ENCODE peak calls at places on chromosomes 13 and 19, in seven cellular contexts. One of them, this sample, is unnamed.

GRCh38 chr13:108402850-108403249 is 133.3 kb downstream of the TNFSF13B start:
- DNase-seq in head of caudate nucleus: no peak
- DNase-seq in activated CD4-positive, alpha-beta T cell treated with anti-CD3 and anti-CD28 coated beads, Interleukin-2, amount 50 U/mL, for 48 hours: no peak
- DNase-seq in stimulated activated CD8-positive, alpha-beta memory T cell treated with anti-CD3 and anti-CD28 coated beads, Interleukin-4, amount 100 ng/mL, for 1 hour: no peak
- DNase-seq in SK-N-DZ: no peak
- DNase-seq in T-helper 17 cell: no peak
- DNase-seq in stimulated activated CD4-positive, alpha-beta T cell treated with anti-CD3 and anti-CD28 coated beads, TNF-alpha, amount 100 ng/mL, for 1 hour: no peak
- DNase-seq in this sample: no peak

GRCh38 chr13:110648848-110649421 is 33.6 kb downstream of the NAXD start:
- DNase-seq in stimulated activated CD4-positive, alpha-beta T cell treated with anti-CD3 and anti-CD28 coated beads, TNF-alpha, amount 100 ng/mL, for 1 hour: no peak
- DNase-seq in stimulated activated CD8-positive, alpha-beta memory T cell treated with anti-CD3 and anti-CD28 coated beads, Interleukin-4, amount 100 ng/mL, for 1 hour: no peak
- DNase-seq in SK-N-DZ: no peak
- DNase-seq in activated CD4-positive, alpha-beta T cell treated with anti-CD3 and anti-CD28 coated beads, Interleukin-2, amount 50 U/mL, for 48 hours: no peak
- DNase-seq in head of caudate nucleus: no peak
- DNase-seq in T-helper 17 cell: no peak
- DNase-seq in this sample: no peak

GRCh38 chr19:1304197-1304924 is 18.7 kb downstream of the EFNA2 start:
- DNase-seq in T-helper 17 cell: no peak
- DNase-seq in SK-N-DZ: no peak
- DNase-seq in stimulated activated CD4-positive, alpha-beta T cell treated with anti-CD3 and anti-CD28 coated beads, TNF-alpha, amount 100 ng/mL, for 1 hour: no peak
- DNase-seq in stimulated activated CD8-positive, alpha-beta memory T cell treated with anti-CD3 and anti-CD28 coated beads, Interleukin-4, amount 100 ng/mL, for 1 hour: no peak
- DNase-seq in activated CD4-positive, alpha-beta T cell treated with anti-CD3 and anti-CD28 coated beads, Interleukin-2, amount 50 U/mL, for 48 hours: no peak
- DNase-seq in head of caudate nucleus: no peak
- DNase-seq in this sample: no peak

GRCh38 chr13:43085545-43085944 is 62.2 kb downstream of the DNAJC15 start:
- DNase-seq in T-helper 17 cell: no peak
- DNase-seq in head of caudate nucleus: no peak
- DNase-seq in activated CD4-positive, alpha-beta T cell treated with anti-CD3 and anti-CD28 coated beads, Interleukin-2, amount 50 U/mL, for 48 hours: no peak
- DNase-seq in stimulated activated CD4-positive, alpha-beta T cell treated with anti-CD3 and anti-CD28 coated beads, TNF-alpha, amount 100 ng/mL, for 1 hour: no peak
- DNase-seq in stimulated activated CD8-positive, alpha-beta memory T cell treated with anti-CD3 and anti-CD28 coated beads, Interleukin-4, amount 100 ng/mL, for 1 hour: no peak
- DNase-seq in SK-N-DZ: peak; percentile 43
- DNase-seq in this sample: no peak

GRCh38 chr13:27201661-27202060 is 30.1 kb upstream of the USP12 start:
- DNase-seq in stimulated activated CD8-positive, alpha-beta memory T cell treated with anti-CD3 and anti-CD28 coated beads, Interleukin-4, amount 100 ng/mL, for 1 hour: no peak
- DNase-seq in SK-N-DZ: no peak
- DNase-seq in T-helper 17 cell: no peak
- DNase-seq in head of caudate nucleus: no peak
- DNase-seq in activated CD4-positive, alpha-beta T cell treated with anti-CD3 and anti-CD28 coated beads, Interleukin-2, amount 50 U/mL, for 48 hours: no peak
- DNase-seq in stimulated activated CD4-positive, alpha-beta T cell treated with anti-CD3 and anti-CD28 coated beads, TNF-alpha, amount 100 ng/mL, for 1 hour: no peak
- DNase-seq in this sample: no peak

GRCh38 chr13:106348032-106348431 is 187.4 kb downstream of the EFNB2 start:
- DNase-seq in head of caudate nucleus: no peak
- DNase-seq in stimulated activated CD8-positive, alpha-beta memory T cell treated with anti-CD3 and anti-CD28 coated beads, Interleukin-4, amount 100 ng/mL, for 1 hour: no peak
- DNase-seq in SK-N-DZ: no peak
- DNase-seq in stimulated activated CD4-positive, alpha-beta T cell treated with anti-CD3 and anti-CD28 coated beads, TNF-alpha, amount 100 ng/mL, for 1 hour: no peak
- DNase-seq in activated CD4-positive, alpha-beta T cell treated with anti-CD3 and anti-CD28 coated beads, Interleukin-2, amount 50 U/mL, for 48 hours: no peak
- DNase-seq in T-helper 17 cell: no peak
- DNase-seq in this sample: no peak

GRCh38 chr13:50365683-50366391 is 350.6 kb downstream of the KCNRG start:
- DNase-seq in stimulated activated CD8-positive, alpha-beta memory T cell treated with anti-CD3 and anti-CD28 coated beads, Interleukin-4, amount 100 ng/mL, for 1 hour: no peak
- DNase-seq in SK-N-DZ: no peak
- DNase-seq in activated CD4-positive, alpha-beta T cell treated with anti-CD3 and anti-CD28 coated beads, Interleukin-2, amount 50 U/mL, for 48 hours: peak; percentile 45
- DNase-seq in stimulated activated CD4-positive, alpha-beta T cell treated with anti-CD3 and anti-CD28 coated beads, TNF-alpha, amount 100 ng/mL, for 1 hour: peak; percentile 8
- DNase-seq in head of caudate nucleus: no peak
- DNase-seq in T-helper 17 cell: no peak
- DNase-seq in this sample: no peak

GRCh38 chr19:35648017-35648961 is at the start of gene COX6B1:
- DNase-seq in T-helper 17 cell: peak; percentile 86
- DNase-seq in SK-N-DZ: peak; percentile 98
- DNase-seq in activated CD4-positive, alpha-beta T cell treated with anti-CD3 and anti-CD28 coated beads, Interleukin-2, amount 50 U/mL, for 48 hours: peak; percentile 91
- DNase-seq in stimulated activated CD8-positive, alpha-beta memory T cell treated with anti-CD3 and anti-CD28 coated beads, Interleukin-4, amount 100 ng/mL, for 1 hour: peak; percentile 87
- DNase-seq in stimulated activated CD4-positive, alpha-beta T cell treated with anti-CD3 and anti-CD28 coated beads, TNF-alpha, amount 100 ng/mL, for 1 hour: peak; percentile 68
- DNase-seq in head of caudate nucleus: peak; percentile 92
- DNase-seq in this sample: peak; percentile 93

GRCh38 chr13:64997438-64997837 is 2232.7 kb downstream of the PCDH9 start:
- DNase-seq in SK-N-DZ: no peak
- DNase-seq in T-helper 17 cell: no peak
- DNase-seq in activated CD4-positive, alpha-beta T cell treated with anti-CD3 and anti-CD28 coated beads, Interleukin-2, amount 50 U/mL, for 48 hours: no peak
- DNase-seq in stimulated activated CD4-positive, alpha-beta T cell treated with anti-CD3 and anti-CD28 coated beads, TNF-alpha, amount 100 ng/mL, for 1 hour: no peak
- DNase-seq in head of caudate nucleus: no peak
- DNase-seq in stimulated activated CD8-positive, alpha-beta memory T cell treated with anti-CD3 and anti-CD28 coated beads, Interleukin-4, amount 100 ng/mL, for 1 hour: no peak
- DNase-seq in this sample: no peak

GRCh38 chr19:34187011-34187410 is 14.7 kb downstream of the LSM14A start:
- DNase-seq in stimulated activated CD8-positive, alpha-beta memory T cell treated with anti-CD3 and anti-CD28 coated beads, Interleukin-4, amount 100 ng/mL, for 1 hour: no peak
- DNase-seq in stimulated activated CD4-positive, alpha-beta T cell treated with anti-CD3 and anti-CD28 coated beads, TNF-alpha, amount 100 ng/mL, for 1 hour: no peak
- DNase-seq in SK-N-DZ: no peak
- DNase-seq in head of caudate nucleus: no peak
- DNase-seq in activated CD4-positive, alpha-beta T cell treated with anti-CD3 and anti-CD28 coated beads, Interleukin-2, amount 50 U/mL, for 48 hours: no peak
- DNase-seq in T-helper 17 cell: no peak
- DNase-seq in this sample: no peak

GRCh38 chr13:30486230-30487074 is 20.7 kb upstream of the HMGB1 start:
- DNase-seq in SK-N-DZ: no peak
- DNase-seq in head of caudate nucleus: no peak
- DNase-seq in activated CD4-positive, alpha-beta T cell treated with anti-CD3 and anti-CD28 coated beads, Interleukin-2, amount 50 U/mL, for 48 hours: no peak
- DNase-seq in stimulated activated CD8-positive, alpha-beta memory T cell treated with anti-CD3 and anti-CD28 coated beads, Interleukin-4, amount 100 ng/mL, for 1 hour: no peak
- DNase-seq in T-helper 17 cell: no peak
- DNase-seq in stimulated activated CD4-positive, alpha-beta T cell treated with anti-CD3 and anti-CD28 coated beads, TNF-alpha, amount 100 ng/mL, for 1 hour: no peak
- DNase-seq in this sample: no peak

GRCh38 chr19:10884273-10884672 is 12.9 kb downstream of the CARM1 start:
- DNase-seq in SK-N-DZ: no peak
- DNase-seq in stimulated activated CD4-positive, alpha-beta T cell treated with anti-CD3 and anti-CD28 coated beads, TNF-alpha, amount 100 ng/mL, for 1 hour: no peak
- DNase-seq in head of caudate nucleus: no peak
- DNase-seq in activated CD4-positive, alpha-beta T cell treated with anti-CD3 and anti-CD28 coated beads, Interleukin-2, amount 50 U/mL, for 48 hours: no peak
- DNase-seq in stimulated activated CD8-positive, alpha-beta memory T cell treated with anti-CD3 and anti-CD28 coated beads, Interleukin-4, amount 100 ng/mL, for 1 hour: no peak
- DNase-seq in T-helper 17 cell: no peak
- DNase-seq in this sample: no peak

GRCh38 chr13:50358221-50358620 is 343.0 kb downstream of the KCNRG start:
- DNase-seq in stimulated activated CD4-positive, alpha-beta T cell treated with anti-CD3 and anti-CD28 coated beads, TNF-alpha, amount 100 ng/mL, for 1 hour: no peak
- DNase-seq in activated CD4-positive, alpha-beta T cell treated with anti-CD3 and anti-CD28 coated beads, Interleukin-2, amount 50 U/mL, for 48 hours: no peak
- DNase-seq in head of caudate nucleus: no peak
- DNase-seq in stimulated activated CD8-positive, alpha-beta memory T cell treated with anti-CD3 and anti-CD28 coated beads, Interleukin-4, amount 100 ng/mL, for 1 hour: no peak
- DNase-seq in T-helper 17 cell: no peak
- DNase-seq in SK-N-DZ: no peak
- DNase-seq in this sample: no peak

GRCh38 chr13:30763786-30764440 is 28.6 kb downstream of the ALOX5AP start:
- DNase-seq in T-helper 17 cell: no peak
- DNase-seq in stimulated activated CD4-positive, alpha-beta T cell treated with anti-CD3 and anti-CD28 coated beads, TNF-alpha, amount 100 ng/mL, for 1 hour: no peak
- DNase-seq in SK-N-DZ: no peak
- DNase-seq in head of caudate nucleus: no peak
- DNase-seq in stimulated activated CD8-positive, alpha-beta memory T cell treated with anti-CD3 and anti-CD28 coated beads, Interleukin-4, amount 100 ng/mL, for 1 hour: no peak
- DNase-seq in activated CD4-positive, alpha-beta T cell treated with anti-CD3 and anti-CD28 coated beads, Interleukin-2, amount 50 U/mL, for 48 hours: no peak
- DNase-seq in this sample: no peak

GRCh38 chr13:20796791-20797513 is 23.2 kb upstream of the EEF1AKMT1 start:
- DNase-seq in SK-N-DZ: no peak
- DNase-seq in T-helper 17 cell: no peak
- DNase-seq in stimulated activated CD8-positive, alpha-beta memory T cell treated with anti-CD3 and anti-CD28 coated beads, Interleukin-4, amount 100 ng/mL, for 1 hour: no peak
- DNase-seq in stimulated activated CD4-positive, alpha-beta T cell treated with anti-CD3 and anti-CD28 coated beads, TNF-alpha, amount 100 ng/mL, for 1 hour: no peak
- DNase-seq in activated CD4-positive, alpha-beta T cell treated with anti-CD3 and anti-CD28 coated beads, Interleukin-2, amount 50 U/mL, for 48 hours: no peak
- DNase-seq in head of caudate nucleus: no peak
- DNase-seq in this sample: no peak

GRCh38 chr13:63124863-63125262 is 1709.2 kb upstream of the PCDH20 start:
- DNase-seq in stimulated activated CD8-positive, alpha-beta memory T cell treated with anti-CD3 and anti-CD28 coated beads, Interleukin-4, amount 100 ng/mL, for 1 hour: no peak
- DNase-seq in activated CD4-positive, alpha-beta T cell treated with anti-CD3 and anti-CD28 coated beads, Interleukin-2, amount 50 U/mL, for 48 hours: no peak
- DNase-seq in T-helper 17 cell: no peak
- DNase-seq in head of caudate nucleus: no peak
- DNase-seq in SK-N-DZ: peak; percentile 16
- DNase-seq in stimulated activated CD4-positive, alpha-beta T cell treated with anti-CD3 and anti-CD28 coated beads, TNF-alpha, amount 100 ng/mL, for 1 hour: no peak
- DNase-seq in this sample: no peak

GRCh38 chr13:59863621-59864020 is 300.1 kb downstream of the DIAPH3 start:
- DNase-seq in stimulated activated CD4-positive, alpha-beta T cell treated with anti-CD3 and anti-CD28 coated beads, TNF-alpha, amount 100 ng/mL, for 1 hour: no peak
- DNase-seq in head of caudate nucleus: no peak
- DNase-seq in T-helper 17 cell: no peak
- DNase-seq in SK-N-DZ: no peak
- DNase-seq in stimulated activated CD8-positive, alpha-beta memory T cell treated with anti-CD3 and anti-CD28 coated beads, Interleukin-4, amount 100 ng/mL, for 1 hour: no peak
- DNase-seq in activated CD4-positive, alpha-beta T cell treated with anti-CD3 and anti-CD28 coated beads, Interleukin-2, amount 50 U/mL, for 48 hours: no peak
- DNase-seq in this sample: no peak

GRCh38 chr19:7349961-7350711 is 1.4 kb downstream of the ARHGEF18 start:
- DNase-seq in stimulated activated CD8-positive, alpha-beta memory T cell treated with anti-CD3 and anti-CD28 coated beads, Interleukin-4, amount 100 ng/mL, for 1 hour: peak; percentile 36
- DNase-seq in stimulated activated CD4-positive, alpha-beta T cell treated with anti-CD3 and anti-CD28 coated beads, TNF-alpha, amount 100 ng/mL, for 1 hour: no peak
- DNase-seq in head of caudate nucleus: no peak
- DNase-seq in activated CD4-positive, alpha-beta T cell treated with anti-CD3 and anti-CD28 coated beads, Interleukin-2, amount 50 U/mL, for 48 hours: no peak
- DNase-seq in SK-N-DZ: no peak
- DNase-seq in T-helper 17 cell: peak; percentile 38
- DNase-seq in this sample: peak; percentile 49

GRCh38 chr19:34319785-34320184 is 45.2 kb upstream of the GPI start:
- DNase-seq in SK-N-DZ: no peak
- DNase-seq in activated CD4-positive, alpha-beta T cell treated with anti-CD3 and anti-CD28 coated beads, Interleukin-2, amount 50 U/mL, for 48 hours: no peak
- DNase-seq in stimulated activated CD4-positive, alpha-beta T cell treated with anti-CD3 and anti-CD28 coated beads, TNF-alpha, amount 100 ng/mL, for 1 hour: no peak
- DNase-seq in stimulated activated CD8-positive, alpha-beta memory T cell treated with anti-CD3 and anti-CD28 coated beads, Interleukin-4, amount 100 ng/mL, for 1 hour: no peak
- DNase-seq in T-helper 17 cell: no peak
- DNase-seq in head of caudate nucleus: no peak
- DNase-seq in this sample: no peak

GRCh38 chr13:44854264-44855060 is 134.8 kb downstream of the NUFIP1 start:
- DNase-seq in stimulated activated CD4-positive, alpha-beta T cell treated with anti-CD3 and anti-CD28 coated beads, TNF-alpha, amount 100 ng/mL, for 1 hour: no peak
- DNase-seq in T-helper 17 cell: no peak
- DNase-seq in stimulated activated CD8-positive, alpha-beta memory T cell treated with anti-CD3 and anti-CD28 coated beads, Interleukin-4, amount 100 ng/mL, for 1 hour: no peak
- DNase-seq in SK-N-DZ: no peak
- DNase-seq in head of caudate nucleus: no peak
- DNase-seq in activated CD4-positive, alpha-beta T cell treated with anti-CD3 and anti-CD28 coated beads, Interleukin-2, amount 50 U/mL, for 48 hours: no peak
- DNase-seq in this sample: no peak

GRCh38 chr13:61156753-61157152 is 258.9 kb downstream of the PCDH20 start:
- DNase-seq in head of caudate nucleus: no peak
- DNase-seq in stimulated activated CD8-positive, alpha-beta memory T cell treated with anti-CD3 and anti-CD28 coated beads, Interleukin-4, amount 100 ng/mL, for 1 hour: no peak
- DNase-seq in activated CD4-positive, alpha-beta T cell treated with anti-CD3 and anti-CD28 coated beads, Interleukin-2, amount 50 U/mL, for 48 hours: no peak
- DNase-seq in stimulated activated CD4-positive, alpha-beta T cell treated with anti-CD3 and anti-CD28 coated beads, TNF-alpha, amount 100 ng/mL, for 1 hour: no peak
- DNase-seq in SK-N-DZ: no peak
- DNase-seq in T-helper 17 cell: no peak
- DNase-seq in this sample: no peak

GRCh38 chr13:48353590-48353989 is 50.0 kb downstream of the RB1 start:
- DNase-seq in T-helper 17 cell: no peak
- DNase-seq in activated CD4-positive, alpha-beta T cell treated with anti-CD3 and anti-CD28 coated beads, Interleukin-2, amount 50 U/mL, for 48 hours: no peak
- DNase-seq in stimulated activated CD8-positive, alpha-beta memory T cell treated with anti-CD3 and anti-CD28 coated beads, Interleukin-4, amount 100 ng/mL, for 1 hour: no peak
- DNase-seq in SK-N-DZ: no peak
- DNase-seq in stimulated activated CD4-positive, alpha-beta T cell treated with anti-CD3 and anti-CD28 coated beads, TNF-alpha, amount 100 ng/mL, for 1 hour: no peak
- DNase-seq in head of caudate nucleus: no peak
- DNase-seq in this sample: no peak

GRCh38 chr13:27708325-27708724 is 84.0 kb upstream of the GSX1 start:
- DNase-seq in activated CD4-positive, alpha-beta T cell treated with anti-CD3 and anti-CD28 coated beads, Interleukin-2, amount 50 U/mL, for 48 hours: no peak
- DNase-seq in SK-N-DZ: no peak
- DNase-seq in T-helper 17 cell: no peak
- DNase-seq in head of caudate nucleus: no peak
- DNase-seq in stimulated activated CD4-positive, alpha-beta T cell treated with anti-CD3 and anti-CD28 coated beads, TNF-alpha, amount 100 ng/mL, for 1 hour: no peak
- DNase-seq in stimulated activated CD8-positive, alpha-beta memory T cell treated with anti-CD3 and anti-CD28 coated beads, Interleukin-4, amount 100 ng/mL, for 1 hour: no peak
- DNase-seq in this sample: no peak

GRCh38 chr19:4870025-4870700 is 2.7 kb upstream of the PLIN3 start:
- DNase-seq in T-helper 17 cell: no peak
- DNase-seq in head of caudate nucleus: no peak
- DNase-seq in stimulated activated CD4-positive, alpha-beta T cell treated with anti-CD3 and anti-CD28 coated beads, TNF-alpha, amount 100 ng/mL, for 1 hour: no peak
- DNase-seq in SK-N-DZ: no peak
- DNase-seq in activated CD4-positive, alpha-beta T cell treated with anti-CD3 and anti-CD28 coated beads, Interleukin-2, amount 50 U/mL, for 48 hours: peak; percentile 33
- DNase-seq in stimulated activated CD8-positive, alpha-beta memory T cell treated with anti-CD3 and anti-CD28 coated beads, Interleukin-4, amount 100 ng/mL, for 1 hour: no peak
- DNase-seq in this sample: no peak

GRCh38 chr19:47125669-47125938 is 5.0 kb upstream of the SAE1 start:
- DNase-seq in stimulated activated CD4-positive, alpha-beta T cell treated with anti-CD3 and anti-CD28 coated beads, TNF-alpha, amount 100 ng/mL, for 1 hour: no peak
- DNase-seq in head of caudate nucleus: no peak
- DNase-seq in activated CD4-positive, alpha-beta T cell treated with anti-CD3 and anti-CD28 coated beads, Interleukin-2, amount 50 U/mL, for 48 hours: no peak
- DNase-seq in stimulated activated CD8-positive, alpha-beta memory T cell treated with anti-CD3 and anti-CD28 coated beads, Interleukin-4, amount 100 ng/mL, for 1 hour: no peak
- DNase-seq in SK-N-DZ: no peak
- DNase-seq in T-helper 17 cell: no peak
- DNase-seq in this sample: no peak

GRCh38 chr13:26558074-26558805 is 757 bp downstream of the WASF3 start:
- DNase-seq in SK-N-DZ: no peak
- DNase-seq in T-helper 17 cell: no peak
- DNase-seq in stimulated activated CD4-positive, alpha-beta T cell treated with anti-CD3 and anti-CD28 coated beads, TNF-alpha, amount 100 ng/mL, for 1 hour: no peak
- DNase-seq in head of caudate nucleus: peak; percentile 20
- DNase-seq in activated CD4-positive, alpha-beta T cell treated with anti-CD3 and anti-CD28 coated beads, Interleukin-2, amount 50 U/mL, for 48 hours: no peak
- DNase-seq in stimulated activated CD8-positive, alpha-beta memory T cell treated with anti-CD3 and anti-CD28 coated beads, Interleukin-4, amount 100 ng/mL, for 1 hour: no peak
- DNase-seq in this sample: peak; percentile 59